ENCODE peak calls at places on chromosomes 5 and 9, in five cellular contexts. G is fibroblast of lung, P is AG04449, D is neural progenitor cell, S is AG10803. L is an unnamed sample.

GRCh38 chr9:31908158-31908890 is 476.1 kb upstream of the ACO1 start:
- DNase-seq in G (no peak), P (no peak), D (no peak), S (no peak), L (no peak)

GRCh38 chr5:167128581-167128980 is 1162.9 kb upstream of the WWC1 start:
- DNase-seq in G (no peak), P (no peak), D (peak), S (no peak), L (no peak)

GRCh38 chr5:104189909-104190308 is 627.3 kb upstream of the NUDT12 start:
- DNase-seq in G (peak), P (peak), D (no peak), S (no peak), L (no peak)

GRCh38 chr9:115301581-115301980 is 183.6 kb upstream of the TNC start:
- DNase-seq in G (no peak), P (no peak), D (no peak), S (no peak), L (no peak)

GRCh38 chr5:139635606-139636206 is 12.4 kb upstream of the CXXC5 start:
- DNase-seq in G (peak), P (no peak), D (peak), S (peak), L (peak)

GRCh38 chr5:10665799-10666198 is 95.2 kb downstream of the DAP start:
- DNase-seq in G (no peak), P (no peak), D (no peak), S (no peak), L (no peak)

GRCh38 chr5:90410178-90410762 is 714 bp upstream of the CETN3 start:
- DNase-seq in G (no peak), P (no peak), D (no peak), S (peak), L (no peak)

GRCh38 chr9:93301911-93302525 is 118.1 kb downstream of the WNK2 start:
- DNase-seq in G (no peak), P (no peak), D (no peak), S (no peak), L (no peak)

GRCh38 chr5:77390795-77391194 is 101.3 kb downstream of the WDR41 start:
- DNase-seq in G (peak), P (peak), D (no peak), S (peak), L (peak)

GRCh38 chr5:33975846-33976245 is 8.6 kb downstream of the SLC45A2 start:
- DNase-seq in G (peak), P (no peak), D (peak), S (peak), L (no peak)

GRCh38 chr9:13770956-13771355 is 491.5 kb upstream of the MPDZ start:
- DNase-seq in G (no peak), P (no peak), D (no peak), S (no peak), L (no peak)

GRCh38 chr9:73050887-73051550 is 98.2 kb upstream of the ALDH1A1 start:
- DNase-seq in G (no peak), P (no peak), D (peak), S (no peak), L (no peak)

GRCh38 chr5:142772766-142773293 is 2.7 kb downstream of the ARHGAP26 start:
- DNase-seq in G (no peak), P (no peak), D (no peak), S (no peak), L (no peak)

GRCh38 chr5:142770650-142771609 is 753 bp downstream of the ARHGAP26 start:
- DNase-seq in G (peak), P (no peak), D (peak), S (peak), L (no peak)

GRCh38 chr5:142767925-142768324 is 2.3 kb upstream of the ARHGAP26 start:
- DNase-seq in G (no peak), P (no peak), D (no peak), S (no peak), L (no peak)

GRCh38 chr5:142769251-142769792 is 855 bp upstream of the ARHGAP26 start:
- DNase-seq in G (no peak), P (no peak), D (peak), S (no peak), L (no peak)

DNA sequence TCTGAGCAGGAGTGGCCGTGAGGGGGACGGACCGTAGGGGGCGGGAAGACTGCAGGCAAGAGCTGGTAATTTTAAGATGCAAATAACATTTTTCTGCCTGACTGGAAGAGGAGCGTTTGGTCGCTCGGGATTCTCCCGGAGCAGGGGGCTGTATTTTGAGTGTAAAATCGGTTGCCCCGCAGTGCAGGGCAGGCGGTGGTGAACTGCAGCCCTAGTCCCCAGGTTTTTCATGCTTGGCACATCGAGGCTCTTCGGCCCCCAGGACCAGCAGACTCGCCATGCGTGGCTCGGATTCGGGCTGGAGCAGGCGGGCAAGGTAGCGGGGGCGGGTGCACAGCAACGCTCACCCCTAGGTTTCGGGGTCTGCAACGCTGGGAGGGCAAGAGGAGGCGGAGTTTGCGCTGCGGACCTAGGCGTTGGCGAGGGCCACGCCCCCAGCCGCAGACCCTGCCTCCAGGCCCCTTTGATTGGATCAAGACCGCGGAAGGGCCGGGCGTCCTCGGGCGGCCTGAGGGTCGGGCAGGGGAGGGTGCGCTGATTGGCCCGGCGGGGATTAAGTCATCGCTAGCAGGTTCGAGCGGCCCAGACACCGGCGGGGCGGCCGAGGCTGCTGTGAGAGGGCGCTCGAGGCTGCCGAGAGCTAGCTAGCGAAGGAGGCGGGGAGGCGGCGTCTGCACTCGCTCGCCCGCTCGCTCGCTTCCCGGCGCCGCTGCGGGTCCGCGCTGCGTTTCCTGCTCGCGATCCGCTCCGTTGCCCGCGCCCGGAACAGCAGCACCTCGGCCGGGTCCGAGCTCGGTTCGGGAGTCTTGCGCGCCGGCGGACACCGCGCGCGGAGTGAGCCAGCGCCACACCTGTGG is at the start of gene ARHGAP26:
- DNase-seq in G (peak), P (peak), D (peak), S (peak), L (peak)
- TF ChIP-seq CTCF in G (peak), P (peak), D (peak), S (peak), L (peak)

GRCh38 chr5:141654298-141654697 is 3.1 kb upstream of the FCHSD1 start:
- DNase-seq in G (peak), P (peak), D (no peak), S (peak), L (peak)

GRCh38 chr5:141657937-141658545 is 6.8 kb upstream of the FCHSD1 start:
- DNase-seq in G (peak), P (peak), D (no peak), S (peak), L (peak)

GRCh38 chr5:141655020-141655419 is 3.8 kb upstream of the FCHSD1 start:
- DNase-seq in G (no peak), P (no peak), D (no peak), S (no peak), L (no peak)

GRCh38 chr5:141651728-141652105 is 499 bp upstream of the FCHSD1 start:
- DNase-seq in G (no peak), P (no peak), D (no peak), S (no peak), L (no peak)

GRCh38 chr5:141656396-141656795 is 5.2 kb upstream of the FCHSD1 start:
- DNase-seq in G (no peak), P (no peak), D (no peak), S (no peak), L (no peak)
- H3K4me3 ChIP-seq in G (no peak), P (no peak), D (no peak), S (no peak), L (no peak)

GRCh38 chr9:99822096-99822595 is 461 bp downstream of the NR4A3 start:
- DNase-seq in G (no peak), P (no peak), D (no peak), S (peak), L (no peak)

GRCh38 chr9:99820330-99821186 is 1.1 kb upstream of the NR4A3 start:
- DNase-seq in G (peak), P (peak), D (no peak), S (peak), L (peak)

GRCh38 chr9:99819484-99820329 is 2.0 kb upstream of the NR4A3 start:
- DNase-seq in G (peak), P (peak), D (peak), S (peak), L (peak)

GRCh38 chr9:99822596-99823391 is 1.1 kb downstream of the NR4A3 start:
- DNase-seq in G (peak), P (no peak), D (peak), S (peak), L (no peak)

DNA sequence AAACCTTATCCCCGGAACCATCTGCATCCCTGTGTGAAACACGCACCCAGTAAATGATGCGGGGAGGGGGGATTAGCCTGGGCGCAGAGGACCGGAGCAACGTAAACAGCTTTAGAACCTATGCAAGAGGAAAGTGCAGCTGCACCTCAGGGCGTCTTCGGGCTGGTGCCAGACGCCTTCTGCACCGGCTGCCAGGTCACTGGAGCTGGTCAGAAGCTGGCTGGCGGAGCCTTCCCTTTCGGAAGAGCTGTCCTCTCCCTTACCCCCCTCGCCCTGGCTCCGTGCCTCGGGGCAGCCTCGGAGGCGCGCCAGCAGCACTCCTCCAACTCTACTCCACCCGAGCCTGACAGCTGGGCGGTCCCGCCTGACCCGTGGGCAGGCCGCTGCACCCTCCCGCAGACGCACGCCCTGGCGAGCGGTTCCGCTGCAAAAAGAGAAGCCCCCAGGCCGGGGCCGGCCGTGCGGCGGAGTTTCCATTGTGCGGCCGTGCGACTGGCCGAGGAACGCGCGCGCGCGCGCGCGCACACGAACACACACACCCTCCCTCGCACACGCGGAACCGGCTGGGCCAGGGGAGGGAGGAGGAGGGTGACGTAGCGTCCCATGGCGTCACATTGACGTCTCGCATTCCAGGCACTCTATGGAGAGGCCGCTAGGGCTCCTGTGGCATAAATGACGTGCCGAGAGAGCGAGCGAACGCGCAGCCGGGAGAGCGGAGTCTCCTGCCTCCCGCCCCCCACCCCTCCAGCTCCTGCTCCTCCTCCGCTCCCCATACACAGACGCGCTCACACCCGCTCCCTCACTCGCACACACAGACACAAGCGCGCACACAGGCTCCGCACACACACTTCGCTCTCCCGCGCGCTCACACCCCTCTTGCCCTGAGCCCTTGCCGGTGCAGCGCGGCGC is at the start of gene NR4A3:
- DNase-seq in G (peak), P (peak), D (peak), S (peak), L (peak)
- TF ChIP-seq CTCF in G (peak), P (peak), D (peak), S (peak), L (peak)

DNA sequence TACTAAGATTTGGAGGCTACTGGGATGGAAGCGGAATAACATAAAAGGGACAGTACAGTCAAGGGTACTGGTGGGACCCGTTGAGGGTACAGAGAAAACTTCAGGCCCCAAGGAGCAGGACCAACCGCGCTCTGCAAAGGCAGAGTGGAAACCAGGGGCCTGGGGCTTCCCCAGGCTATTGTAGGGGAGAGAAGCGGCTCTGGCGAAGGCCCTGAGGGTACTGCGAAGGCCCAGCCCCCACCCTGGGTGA is 449 bp downstream of the TPM2 start:
- DNase-seq in G (no peak), P (no peak), D (no peak), S (no peak), L (no peak)
- H3K4me3 ChIP-seq in G (peak), P (peak), D (peak), S (peak), L (peak)

GRCh38 chr5:180862645-180863044 is 1.6 kb upstream of the ZFP62 start:
- DNase-seq in G (no peak), P (no peak), D (peak), S (no peak), L (no peak)
- TF ChIP-seq CTCF in G (no peak), P (no peak), D (no peak), S (no peak), L (no peak)